ENCODE peak calls at places on chromosomes 2 and 18, in six cellular contexts. J, N, P, E, Q and M are unnamed samples.

GRCh38 chr18:70073442-70073841 is 125.8 kb upstream of the CD226 start:
- DNase-seq in J (no peak), N (no peak), P (no peak), E (no peak), Q (no peak), M (no peak)

GRCh38 chr18:24209558-24209957 is 70.7 kb downstream of the CABYR start:
- DNase-seq in J (no peak), N (peak), P (no peak), E (no peak), Q (no peak), M (no peak)

GRCh38 chr18:14947482-14948162 is 199.7 kb downstream of the ANKRD30B start:
- DNase-seq in J (no peak), N (no peak), P (no peak), E (no peak), Q (no peak), M (no peak)

GRCh38 chr18:1002653-1003178 is 98.0 kb downstream of the ADCYAP1 start:
- DNase-seq in J (no peak), N (no peak), P (no peak), E (no peak), Q (no peak), M (no peak)

GRCh38 chr2:27241761-27242613 is 20.9 kb downstream of the SLC30A3 start:
- DNase-seq in J (no peak), N (no peak), P (no peak), E (no peak), Q (no peak), M (no peak)

GRCh38 chr18:48142353-48142752 is 211.9 kb upstream of the SMAD2 start:
- DNase-seq in J (no peak), N (no peak), P (no peak), E (no peak), Q (no peak), M (no peak)

GRCh38 chr2:95056461-95057459 is 31.3 kb downstream of the MAL start:
- DNase-seq in J (no peak), N (no peak), P (no peak), E (peak), Q (no peak), M (no peak)

GRCh38 chr2:23611839-23612238 is 226.9 kb downstream of the KLHL29 start:
- DNase-seq in J (no peak), N (no peak), P (no peak), E (no peak), Q (no peak), M (no peak)

GRCh38 chr18:46071615-46071893 is 506 bp downstream of the PSTPIP2 start:
- DNase-seq in J (no peak), N (no peak), P (no peak), E (no peak), Q (no peak), M (no peak)

GRCh38 chr18:10242922-10243680 is 211.3 kb upstream of the APCDD1 start:
- DNase-seq in J (no peak), N (no peak), P (no peak), E (no peak), Q (no peak), M (no peak)

GRCh38 chr2:45960057-45960863 is 308.8 kb downstream of the PRKCE start:
- DNase-seq in J (no peak), N (no peak), P (no peak), E (peak), Q (no peak), M (no peak)

GRCh38 chr2:185919155-185919554 is 180.6 kb downstream of the FSIP2 start:
- DNase-seq in J (no peak), N (no peak), P (no peak), E (no peak), Q (no peak), M (no peak)

GRCh38 chr2:127176371-127177311 is 43.5 kb downstream of the CYP27C1 start:
- DNase-seq in J (no peak), N (no peak), P (no peak), E (no peak), Q (no peak), M (no peak)

GRCh38 chr2:83517727-83518368 is 941.2 kb downstream of the SUCLG1 start:
- DNase-seq in J (no peak), N (no peak), P (no peak), E (no peak), Q (no peak), M (no peak)

GRCh38 chr2:135030826-135031225 is 16.4 kb downstream of the MAP3K19 start:
- DNase-seq in J (no peak), N (no peak), P (no peak), E (peak), Q (no peak), M (no peak)

GRCh38 chr2:37156071-37156856 is 516 bp downstream of the EIF2AK2 start:
- DNase-seq in J (no peak), N (peak), P (no peak), E (peak), Q (no peak), M (no peak)

GRCh38 chr18:58362027-58362575 is 266.8 kb downstream of the ALPK2 start:
- DNase-seq in J (no peak), N (no peak), P (no peak), E (no peak), Q (no peak), M (no peak)

GRCh38 chr2:200300650-200301314 is 5.7 kb upstream of the SPATS2L start:
- DNase-seq in J (no peak), N (peak), P (peak), E (no peak), Q (no peak), M (no peak)

GRCh38 chr2:22355816-22356433 is 1029.1 kb upstream of the KLHL29 start:
- DNase-seq in J (no peak), N (no peak), P (peak), E (peak), Q (no peak), M (peak)

GRCh38 chr2:20422679-20423271 is 24.1 kb upstream of the RHOB start:
- DNase-seq in J (no peak), N (no peak), P (peak), E (peak), Q (no peak), M (no peak)

GRCh38 chr2:241932895-241933174 is 63.3 kb downstream of the RTP5 start:
- DNase-seq in J (no peak), N (no peak), P (no peak), E (no peak), Q (no peak), M (no peak)

GRCh38 chr2:1744446-1745170 is at the start of gene PXDN:
- DNase-seq in J (no peak), N (no peak), P (no peak), E (no peak), Q (no peak), M (no peak)

GRCh38 chr2:203763425-203764272 is 57.2 kb downstream of the CD28 start:
- DNase-seq in J (no peak), N (no peak), P (no peak), E (no peak), Q (no peak), M (no peak)

GRCh38 chr2:132656213-132656612 is 13.8 kb downstream of the LYPD1 start:
- DNase-seq in J (no peak), N (no peak), P (no peak), E (no peak), Q (no peak), M (no peak)

GRCh38 chr18:37778417-37779165 is 213.0 kb upstream of the CELF4 start:
- DNase-seq in J (no peak), N (peak), P (peak), E (peak), Q (peak), M (peak)

GRCh38 chr2:226799976-226800940 is 638 bp upstream of the IRS1 start:
- DNase-seq in J (no peak), N (no peak), P (no peak), E (peak), Q (no peak), M (no peak)

GRCh38 chr2:86383844-86384243 is 46.4 kb upstream of the REEP1 start:
- DNase-seq in J (no peak), N (no peak), P (no peak), E (no peak), Q (no peak), M (no peak)

GRCh38 chr2:159773426-159773825 is 24.6 kb downstream of the CD302 start:
- DNase-seq in J (no peak), N (no peak), P (no peak), E (no peak), Q (no peak), M (no peak)

GRCh38 chr18:74947417-74947816 is 261.5 kb downstream of the PTGR3 start:
- DNase-seq in J (no peak), N (no peak), P (no peak), E (no peak), Q (no peak), M (no peak)

GRCh38 chr2:222993920-222994650 is 57.9 kb upstream of the KCNE4 start:
- DNase-seq in J (no peak), N (no peak), P (no peak), E (no peak), Q (no peak), M (no peak)

GRCh38 chr2:14942991-14943390 is 310.5 kb downstream of the LRATD1 start:
- DNase-seq in J (no peak), N (no peak), P (no peak), E (no peak), Q (no peak), M (peak)

GRCh38 chr18:58140366-58141325 is 96.6 kb downstream of the NEDD4L start:
- DNase-seq in J (no peak), N (no peak), P (no peak), E (peak), Q (no peak), M (no peak)

GRCh38 chr2:136008205-136008865 is 22.9 kb upstream of the DARS1 start:
- DNase-seq in J (no peak), N (no peak), P (no peak), E (no peak), Q (no peak), M (no peak)

GRCh38 chr2:160097329-160097728 is 34.9 kb upstream of the PLA2R1 start:
- DNase-seq in J (no peak), N (no peak), P (no peak), E (no peak), Q (no peak), M (no peak)

DNA sequence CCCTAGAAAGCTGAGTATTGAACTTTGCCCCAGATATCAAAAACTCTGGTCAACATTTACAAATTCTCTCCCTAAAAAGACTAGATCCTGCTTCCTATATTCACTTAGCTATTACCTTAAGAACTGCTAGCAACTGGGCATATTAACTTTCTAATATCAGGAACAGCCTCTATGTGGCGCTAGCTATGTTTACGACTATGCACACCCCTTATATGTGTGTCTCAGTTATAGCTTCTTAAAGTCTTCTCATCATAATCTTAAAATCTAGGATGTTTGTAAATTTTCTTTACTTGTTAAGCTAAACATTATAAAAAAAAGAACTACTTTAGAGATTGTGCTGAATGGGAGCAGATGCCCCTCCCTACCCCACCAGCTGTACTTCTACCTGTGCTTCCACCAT is 1.7 kb upstream of the STAMBP start:
- DNase-seq in J (no peak), N (no peak), P (no peak), E (no peak), Q (no peak), M (no peak)
- TF ChIP-seq YY1 in J (no peak), N (no peak), P (no peak), E (no peak), Q (no peak), M (no peak)

DNA sequence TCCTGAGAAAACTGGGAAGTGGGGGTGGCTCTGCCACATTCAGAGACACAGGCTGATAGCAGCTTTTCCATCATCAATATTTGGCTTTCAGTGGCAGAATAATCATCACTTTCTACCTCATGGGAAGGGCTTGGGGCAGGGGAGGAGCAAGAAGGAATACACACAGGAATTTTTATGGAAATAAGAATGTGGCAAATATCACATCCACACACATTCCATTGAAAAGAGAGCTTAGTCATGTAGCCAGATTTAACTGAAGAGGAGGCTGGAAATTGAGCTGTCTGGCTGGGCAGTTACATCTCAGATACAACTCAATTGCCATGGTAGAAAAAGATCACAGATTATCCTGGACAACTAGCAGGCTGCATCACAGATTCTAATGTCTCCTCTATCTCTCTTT is 1474.0 kb upstream of the ACVR2A start:
- DNase-seq in J (no peak), N (no peak), P (no peak), E (no peak), Q (no peak), M (no peak)
- TF ChIP-seq ZNF274 in J (no peak), N (no peak), P (no peak), E (no peak), Q (no peak), M (no peak)

GRCh38 chr18:35435420-35435819 is 58.3 kb upstream of the ZNF396 start:
- DNase-seq in J (no peak), N (no peak), P (no peak), E (no peak), Q (no peak), M (no peak)

GRCh38 chr18:35442701-35443100 is 55.1 kb downstream of the INO80C start:
- DNase-seq in J (no peak), N (no peak), P (no peak), E (no peak), Q (no peak), M (no peak)

GRCh38 chr18:35441857-35442595 is 55.7 kb downstream of the INO80C start:
- DNase-seq in J (no peak), N (no peak), P (no peak), E (no peak), Q (no peak), M (no peak)

GRCh38 chr18:35436076-35436649 is 59.0 kb upstream of the ZNF396 start:
- DNase-seq in J (no peak), N (no peak), P (no peak), E (no peak), Q (no peak), M (no peak)

DNA sequence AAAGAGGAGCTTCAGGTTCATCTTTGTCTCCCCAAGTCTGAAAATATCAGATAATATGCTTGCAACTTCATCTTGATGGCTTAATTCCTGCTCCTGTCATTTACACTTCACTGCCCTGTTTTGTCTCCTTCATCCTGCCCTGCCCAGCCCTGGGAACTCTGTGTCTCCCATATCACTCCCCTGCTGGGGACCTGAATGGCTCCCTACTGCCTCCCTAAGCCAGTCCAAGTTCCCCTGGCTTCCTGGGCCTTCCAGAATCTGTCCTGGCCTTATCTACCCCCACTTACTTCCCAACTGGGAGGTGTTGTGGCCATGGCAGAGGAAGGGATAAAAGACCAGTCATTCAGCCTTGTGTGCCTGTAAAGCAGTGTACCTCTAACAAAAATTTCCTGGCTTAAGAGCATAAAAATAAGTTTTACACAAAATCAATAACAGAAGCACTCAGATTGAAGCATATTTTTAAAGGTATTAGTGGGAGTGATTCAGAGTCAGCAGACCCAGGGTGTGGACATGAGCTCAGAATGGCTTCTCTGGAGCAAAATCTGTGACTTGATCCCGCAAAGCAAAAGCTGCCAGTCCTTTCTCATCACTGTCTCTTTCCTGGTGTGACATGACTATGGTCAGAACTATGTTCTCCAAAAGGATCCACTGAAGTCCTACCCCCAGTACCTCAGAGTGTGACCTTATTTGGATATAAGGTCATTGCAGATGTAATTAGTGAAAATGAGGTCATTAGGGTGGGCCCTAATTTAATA is 59.1 kb downstream of the INO80C start:
- DNase-seq in J (no peak), N (no peak), P (no peak), E (no peak), Q (no peak), M (no peak)
- H3K9ac ChIP-seq in J (no peak), N (no peak), P (no peak), E (no peak), Q (no peak), M (no peak)

GRCh38 chr18:34772887-34773286 is 62.8 kb downstream of the DTNA start:
- DNase-seq in J (no peak), N (no peak), P (no peak), E (no peak), Q (no peak), M (no peak)
- TF ChIP-seq YY1 in J (no peak), N (no peak), P (no peak), E (no peak), Q (no peak), M (no peak)

GRCh38 chr18:50602466-50602865 is 42.6 kb downstream of the MAPK4 start:
- DNase-seq in J (no peak), N (no peak), P (no peak), E (no peak), Q (no peak), M (no peak)
- TF ChIP-seq ZNF274 in J (no peak), N (no peak), P (no peak), E (no peak), Q (no peak), M (no peak)

DNA sequence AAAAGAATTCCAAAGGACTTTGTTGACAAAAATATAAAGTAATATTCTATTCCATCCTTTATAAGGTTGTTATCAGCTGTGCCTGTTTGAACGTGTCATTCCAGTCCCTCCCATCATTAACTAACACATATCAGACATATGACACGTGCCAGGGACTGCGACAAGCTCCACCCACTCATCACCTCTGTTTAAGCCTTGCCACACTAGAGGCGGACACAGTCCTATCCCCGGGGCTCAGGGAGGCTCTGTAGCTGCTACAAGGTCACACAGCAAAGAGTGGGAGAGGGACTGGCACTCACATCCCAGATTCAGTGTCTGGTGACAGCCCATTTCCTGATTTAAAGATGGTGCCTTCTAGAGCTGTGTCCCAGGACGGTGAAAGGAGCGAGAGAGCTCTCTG is 30.0 kb downstream of the TBC1D8 start:
- DNase-seq in J (no peak), N (no peak), P (no peak), E (no peak), Q (no peak), M (no peak)
- H3K9ac ChIP-seq in J (no peak), N (peak), P (no peak), E (peak), Q (no peak), M (no peak)

DNA sequence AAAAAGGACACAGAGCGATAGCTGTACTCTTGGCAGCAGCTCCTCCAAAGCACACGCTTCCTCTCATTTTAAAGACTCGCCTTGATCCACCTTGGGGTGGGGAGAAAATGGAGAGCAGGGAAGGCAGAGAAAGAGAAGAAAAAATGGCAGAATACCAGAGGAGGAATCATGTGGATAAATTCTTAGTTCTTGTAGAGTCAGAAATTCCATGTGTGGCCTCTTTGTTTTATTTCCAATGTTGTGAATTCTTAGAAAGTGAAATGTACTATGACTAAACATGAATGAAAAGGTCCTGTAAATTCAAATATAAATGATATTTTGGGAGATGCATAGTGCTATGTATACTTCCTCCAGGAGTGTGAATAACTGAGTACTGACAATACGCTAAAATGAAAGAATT is 89.7 kb upstream of the SESTD1 start:
- DNase-seq in J (no peak), N (no peak), P (no peak), E (no peak), Q (no peak), M (no peak)
- TF ChIP-seq YY1 in J (no peak), N (no peak), P (no peak), E (no peak), Q (no peak), M (no peak)

DNA sequence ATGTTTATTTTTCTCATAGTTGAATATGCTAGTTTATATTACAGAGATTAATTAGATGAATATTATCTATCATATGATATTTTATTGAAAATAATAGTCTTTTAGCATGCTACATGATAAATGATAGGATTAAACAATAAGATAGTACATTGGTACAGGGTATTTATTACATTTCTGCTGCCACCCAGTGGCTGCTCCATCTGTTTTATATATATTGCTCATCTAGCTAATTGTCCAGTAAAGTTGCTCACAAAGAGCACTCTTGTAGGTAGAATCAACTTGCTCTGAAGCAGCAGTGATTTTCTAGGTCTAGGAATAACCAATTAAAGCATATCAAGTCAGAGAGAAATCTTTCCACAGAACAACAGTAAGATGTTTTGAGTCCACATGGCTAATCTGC is 183.3 kb downstream of the ASXL3 start:
- DNase-seq in J (no peak), N (no peak), P (no peak), E (no peak), Q (no peak), M (no peak)
- TF ChIP-seq ZNF274 in J (no peak), N (no peak), P (no peak), E (no peak), Q (no peak), M (no peak)